ENCODE peak calls at places on chromosomes 11 and 22, in six cellular contexts. M is right cardiac atrium; X is CD8-positive, alpha-beta T cell; B is AG04450; E is lung; R is CD4-positive, alpha-beta T cell. V is an unnamed sample. For H3K9me3, the result is how much of the 10 kb centered on the place peaks cover.

GRCh38 chr11:115266066-115266465 is 238.1 kb downstream of the CADM1 start:
- DNase-seq in X (no peak), R (no peak), M (no peak), B (no peak), E (no peak), V (no peak)

GRCh38 chr11:117220999-117221774 is 10.7 kb downstream of the PCSK7 start:
- DNase-seq in R (no peak), X (no peak), E (no peak), B (no peak), M (peak), V (no peak)

GRCh38 chr22:31451709-31452571 is 37.7 kb downstream of the EIF4ENIF1 start:
- DNase-seq in X (no peak), E (no peak), R (no peak), B (peak), M (no peak), V (no peak)

GRCh38 chr22:39478461-39478860 is 21.6 kb downstream of the MGAT3 start:
- DNase-seq in E (no peak), R (no peak), M (no peak), B (no peak), X (peak), V (no peak)

GRCh38 chr11:22626573-22627239 is 1.1 kb upstream of the FANCF start:
- DNase-seq in E (no peak), M (no peak), R (no peak), B (no peak), X (no peak), V (no peak)

GRCh38 chr11:111992456-111992855 is 32.8 kb upstream of the DLAT start:
- DNase-seq in B (no peak), X (no peak), M (no peak), E (no peak), R (no peak), V (no peak)

GRCh38 chr11:13595166-13595565 is 73.3 kb upstream of the FAR1 start:
- DNase-seq in X (no peak), B (no peak), R (no peak), M (no peak), E (no peak), V (no peak)

GRCh38 chr22:39529487-39529851 is 3.1 kb downstream of the RPS19BP1 start:
- DNase-seq in M (no peak), R (no peak), B (no peak), E (no peak), X (no peak), V (no peak)

GRCh38 chr22:36734171-36735058 is 30.9 kb upstream of the CACNG2 start:
- DNase-seq in R (no peak), X (no peak), B (no peak), M (peak), E (no peak), V (no peak)

GRCh38 chr11:88188251-88189030 is 13.2 kb upstream of the RAB38 start:
- DNase-seq in E (no peak), M (no peak), R (no peak), X (no peak), B (no peak), V (no peak)

GRCh38 chr22:45082795-45083194 is 73.0 kb upstream of the PHF21B start:
- DNase-seq in X (no peak), M (no peak), R (no peak), E (no peak), B (no peak), V (no peak)

GRCh38 chr11:34909955-34910354 is 6.2 kb downstream of the APIP start:
- DNase-seq in E (no peak), X (no peak), B (no peak), R (no peak), M (no peak), V (no peak)

GRCh38 chr22:20408891-20409290 is 14.9 kb downstream of the ZNF74 start:
- DNase-seq in M (no peak), B (no peak), R (no peak), E (no peak), X (no peak), V (no peak)

GRCh38 chr11:102853956-102854355 is 10.5 kb upstream of the MMP3 start:
- DNase-seq in X (no peak), R (no peak), B (no peak), E (no peak), M (no peak), V (no peak)

GRCh38 chr11:32874144-32874543 is 18.5 kb upstream of the QSER1 start:
- DNase-seq in R (no peak), B (no peak), X (no peak), E (no peak), M (no peak), V (no peak)

GRCh38 chr11:107957109-107957588 is 28.9 kb downstream of the RAB39A start:
- DNase-seq in X (no peak), M (no peak), E (no peak), R (no peak), B (no peak), V (no peak)

GRCh38 chr22:19723165-19723989 is at the start of gene GP1BB:
- DNase-seq in B (no peak), M (peak), E (no peak), X (no peak), R (peak), V (no peak)

GRCh38 chr22:44659140-44659539 is 42.9 kb upstream of the PRR5 start:
- DNase-seq in E (no peak), B (no peak), R (no peak), X (no peak), M (peak), V (no peak)

GRCh38 chr11:61744609-61745156 is 7.8 kb upstream of the MYRF start:
- DNase-seq in M (no peak), E (no peak), R (no peak), X (no peak), B (no peak), V (no peak)

GRCh38 chr11:9142732-9143131 is 51.3 kb upstream of the SCUBE2 start:
- DNase-seq in M (no peak), B (no peak), R (no peak), X (no peak), E (no peak), V (no peak)

GRCh38 chr11:64319421-64319761 is 1.5 kb downstream of the PRDX5 start:
- DNase-seq in X (no peak), E (no peak), B (no peak), M (no peak), R (no peak), V (no peak)

GRCh38 chr11:35541621-35542375 is 16.4 kb upstream of the PAMR1 start:
- DNase-seq in X (no peak), E (no peak), R (no peak), B (no peak), M (peak), V (no peak)

GRCh38 chr11:10443152-10443551 is 11.9 kb upstream of the AMPD3 start:
- DNase-seq in E (no peak), X (no peak), M (no peak), R (no peak), B (no peak), V (no peak)

GRCh38 chr11:130601141-130601540 is 152.7 kb downstream of the ADAMTS15 start:
- DNase-seq in E (no peak), B (no peak), M (peak), R (no peak), X (no peak), V (no peak)

GRCh38 chr22:19761500-19762314 is 1.1 kb downstream of the TBX1 start:
- DNase-seq in X (peak), M (no peak), E (no peak), B (no peak), R (no peak), V (no peak)

GRCh38 chr22:28034760-28035401 is 115.8 kb upstream of the PITPNB start:
- DNase-seq in M (peak), B (no peak), X (peak), E (peak), R (peak), V (no peak)

GRCh38 chr11:63906585-63906984 is 10.4 kb downstream of the RCOR2 start:
- DNase-seq in B (no peak), X (peak), R (peak), E (no peak), M (no peak), V (peak)

GRCh38 chr22:27834364-27835185 is 33.0 kb upstream of the MN1 start:
- DNase-seq in X (no peak), M (no peak), E (no peak), B (no peak), R (no peak), V (no peak)

GRCh38 chr11:75635009-75635909 is 33.6 kb downstream of the MAP6 start:
- DNase-seq in X (no peak), M (peak), B (no peak), E (no peak), R (no peak), V (no peak)

GRCh38 chr11:15815246-15816209 is 540.8 kb downstream of the SOX6 start:
- DNase-seq in X (no peak), M (no peak), R (no peak), E (peak), B (no peak), V (no peak)

GRCh38 chr11:115965754-115966504 is 461.7 kb upstream of the CADM1 start:
- DNase-seq in E (peak), X (no peak), B (no peak), R (no peak), M (no peak), V (no peak)

GRCh38 chr11:34449013-34449412 is 10.3 kb downstream of the CAT start:
- DNase-seq in X (no peak), E (no peak), R (no peak), B (no peak), M (no peak), V (no peak)

GRCh38 chr11:31870609-31871309 is 59.6 kb upstream of the PAX6 start:
- DNase-seq in R (no peak), X (no peak), B (peak), M (peak), E (peak), V (no peak)

GRCh38 chr11:65288706-65289536 is 25.7 kb upstream of the CDC42EP2 start:
- DNase-seq in E (no peak), B (no peak), M (peak), X (no peak), R (no peak), V (no peak)

GRCh38 chr11:1866226-1866625 is 13.3 kb downstream of the LSP1 start:
- DNase-seq in X (no peak), M (peak), R (no peak), B (no peak), E (no peak), V (no peak)

DNA sequence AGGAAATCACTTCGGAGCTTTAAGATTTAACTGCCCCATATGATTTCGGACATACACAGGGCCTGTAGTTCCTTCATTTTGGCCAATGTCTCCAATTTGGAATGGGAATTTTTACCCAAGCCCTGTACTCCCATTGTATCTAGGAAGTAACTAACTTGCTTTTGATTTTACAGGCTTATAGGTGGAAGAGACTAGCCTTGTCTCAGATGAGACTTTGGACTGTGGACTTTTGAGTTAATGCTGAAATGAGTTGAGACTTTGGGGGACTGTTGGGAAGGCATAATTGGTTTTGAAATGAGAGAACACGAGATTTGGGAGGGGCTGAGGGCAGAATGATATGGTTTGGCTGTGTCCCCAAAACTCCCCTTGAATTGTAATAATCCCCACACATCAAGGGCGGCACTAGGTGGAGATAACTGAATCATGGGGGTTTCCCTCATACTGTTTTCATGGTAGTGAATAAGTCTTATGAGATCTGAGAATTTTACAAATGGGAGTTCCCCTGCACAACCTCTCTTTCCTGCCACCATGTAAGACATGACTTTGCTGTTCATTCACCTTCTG is 130.5 kb downstream of the LARGE1 start:
- DNase-seq in E (no peak), R (no peak), M (no peak), X (no peak), B (no peak), V (no peak)
- H3K9me3 ChIP-seq in E (under half), R (under half), M (under half), X (under half), B (under half), V (under half)

GRCh38 chr22:47544696-47545095 is 782.2 kb downstream of the TBC1D22A start:
- DNase-seq in M (no peak), X (no peak), B (no peak), E (peak), R (no peak), V (no peak)
- H3K9me3 ChIP-seq in M (under half), X (under half), B (half or more), E (under half), R (under half), V (under half)

GRCh38 chr11:57354699-57355098 is 16.5 kb downstream of the P2RX3 start:
- DNase-seq in X (no peak), B (no peak), E (no peak), M (no peak), R (no peak), V (no peak)
- H3K9me3 ChIP-seq in X (under half), B (under half), E (under half), M (under half), R (under half), V (under half)

GRCh38 chr11:96869207-96869606 is 479.4 kb downstream of the JRKL start:
- DNase-seq in B (no peak), M (no peak), E (no peak), X (no peak), R (no peak), V (no peak)
- H3K9me3 ChIP-seq in B (under half), M (under half), E (under half), X (under half), R (under half), V (under half)

DNA sequence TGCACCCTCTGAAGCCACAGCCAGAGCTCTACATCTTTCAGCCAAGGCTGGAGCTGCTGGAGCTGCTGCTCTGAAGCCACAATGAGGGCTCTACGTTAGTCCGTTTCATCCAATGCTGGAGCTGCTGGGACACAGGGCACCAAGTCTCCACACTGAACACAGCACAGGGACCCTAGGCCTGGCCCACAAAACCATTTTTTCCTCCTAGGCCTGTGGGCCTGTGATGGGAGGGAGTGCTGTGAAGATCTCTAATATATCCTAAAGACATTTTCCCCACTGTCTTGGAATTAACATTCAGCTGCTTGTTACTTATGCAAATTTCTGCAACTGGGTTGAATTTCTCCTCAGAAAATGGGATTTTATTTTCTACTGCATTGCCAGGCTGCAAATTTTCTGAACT is 441.4 kb upstream of the FAT3 start:
- DNase-seq in X (no peak), E (no peak), B (no peak), R (no peak), M (no peak), V (no peak)
- H3K9me3 ChIP-seq in X (under half), E (under half), B (under half), R (under half), M (under half), V (under half)

GRCh38 chr11:59283825-59284772 is 71.4 kb upstream of the MPEG1 start:
- DNase-seq in M (no peak), R (no peak), B (peak), X (peak), E (peak), V (no peak)

GRCh38 chr11:59283311-59283710 is 70.6 kb upstream of the MPEG1 start:
- DNase-seq in X (no peak), M (no peak), B (no peak), R (no peak), E (no peak), V (no peak)

GRCh38 chr11:59285716-59286260 is 72.9 kb upstream of the OR5AN1 start:
- DNase-seq in R (no peak), X (no peak), B (no peak), E (no peak), M (no peak), V (no peak)

GRCh38 chr11:59281177-59281576 is 68.5 kb upstream of the MPEG1 start:
- DNase-seq in B (no peak), X (no peak), R (no peak), M (no peak), E (no peak), V (no peak)

DNA sequence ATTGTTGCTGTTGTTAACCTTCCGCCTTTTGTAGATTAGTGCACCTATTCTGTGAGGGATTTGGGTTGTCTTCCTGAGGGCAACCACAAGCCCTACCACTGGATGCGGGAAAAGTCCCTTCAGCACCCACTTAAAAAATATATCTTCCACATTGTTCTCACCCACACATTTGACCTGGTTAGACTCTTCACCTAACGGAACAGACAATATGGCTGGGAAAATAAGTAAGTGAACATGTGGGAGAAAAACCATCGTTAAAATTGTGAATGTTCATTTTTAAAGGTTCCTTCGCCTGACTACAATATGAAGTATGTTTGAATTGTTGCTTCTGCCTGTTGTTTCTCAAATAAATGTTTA is 72.0 kb upstream of the MPEG1 start:
- DNase-seq in E (no peak), R (no peak), M (no peak), X (no peak), B (no peak), V (no peak)
- H3K9me3 ChIP-seq in E (under half), R (under half), M (under half), X (under half), B (under half), V (under half)

GRCh38 chr22:48680601-48681000 is 1147.1 kb downstream of the BRD1 start:
- DNase-seq in B (no peak), X (no peak), M (no peak), E (no peak), R (no peak), V (no peak)

GRCh38 chr22:48682517-48682916 is 1145.2 kb downstream of the BRD1 start:
- DNase-seq in E (no peak), B (no peak), M (no peak), X (no peak), R (no peak), V (no peak)

GRCh38 chr22:48686694-48687302 is 1140.9 kb downstream of the BRD1 start:
- DNase-seq in M (no peak), E (no peak), R (no peak), B (no peak), X (no peak), V (no peak)

GRCh38 chr22:48685767-48686166 is 1141.9 kb downstream of the BRD1 start:
- DNase-seq in B (no peak), X (no peak), E (no peak), M (no peak), R (no peak), V (no peak)

GRCh38 chr22:48683640-48684039 is 1144.0 kb downstream of the BRD1 start:
- DNase-seq in B (no peak), M (no peak), E (no peak), X (no peak), R (no peak), V (no peak)
- H3K9me3 ChIP-seq in B (half or more), M (under half), E (under half), X (under half), R (under half), V (under half)

DNA sequence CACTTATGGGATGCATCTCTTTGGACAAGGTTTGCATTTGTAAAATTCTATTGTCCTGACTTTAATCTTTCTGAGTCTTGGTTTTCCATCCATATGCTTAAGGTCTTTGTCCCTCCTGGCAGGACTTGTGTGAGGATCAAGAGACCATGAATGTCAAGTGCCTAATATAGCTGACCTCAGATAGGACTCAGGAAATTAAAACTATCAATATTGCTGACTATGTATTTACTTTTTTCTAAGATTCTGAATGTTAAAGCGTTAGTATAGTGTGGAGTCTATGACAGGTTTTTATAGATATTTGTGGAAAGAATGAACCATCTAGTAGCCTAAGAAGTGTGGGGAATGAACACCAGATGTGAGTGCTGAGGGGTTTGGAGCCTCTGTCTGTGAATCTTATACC is 637.8 kb downstream of the NTM start:
- DNase-seq in X (no peak), B (no peak), M (no peak), R (no peak), E (no peak), V (no peak)
- H3K9me3 ChIP-seq in X (under half), B (under half), M (under half), R (under half), E (under half), V (under half)

GRCh38 chr22:42673898-42674390 is 24.8 kb upstream of the CYB5R3 start:
- DNase-seq in E (no peak), X (no peak), B (no peak), M (no peak), R (no peak), V (no peak)
- H3K9me3 ChIP-seq in E (under half), X (under half), B (under half), M (under half), R (under half), V (under half)